ENCODE peak calls at places on chromosomes 2 and 18, in four cellular contexts. One of them, this sample, is unnamed.

GRCh38 chr2:60294901-60295590 is 258.4 kb downstream of the BCL11A start:
- DNase-seq in choroid plexus epithelial cell: no peak
- DNase-seq in IMR-90: no peak
- DNase-seq in fibroblast of villous mesenchyme: no peak
- DNase-seq in this sample: no peak

GRCh38 chr2:40097691-40098376 is 318.8 kb upstream of the THUMPD2 start:
- DNase-seq in choroid plexus epithelial cell: peak
- DNase-seq in IMR-90: peak
- DNase-seq in fibroblast of villous mesenchyme: peak
- DNase-seq in this sample: peak

GRCh38 chr2:150320623-150321022 is 166.8 kb downstream of the RND3 start:
- DNase-seq in IMR-90: no peak
- DNase-seq in choroid plexus epithelial cell: no peak
- DNase-seq in fibroblast of villous mesenchyme: no peak
- DNase-seq in this sample: no peak

GRCh38 chr2:217954971-217955740 is 47.6 kb downstream of the TNS1 start:
- DNase-seq in IMR-90: no peak
- DNase-seq in choroid plexus epithelial cell: no peak
- DNase-seq in fibroblast of villous mesenchyme: no peak
- DNase-seq in this sample: no peak

GRCh38 chr2:8984152-8984551 is 19.3 kb downstream of the MBOAT2 start:
- DNase-seq in choroid plexus epithelial cell: peak
- DNase-seq in IMR-90: no peak
- DNase-seq in fibroblast of villous mesenchyme: peak
- DNase-seq in this sample: peak

GRCh38 chr2:20093263-20094141 is 42.1 kb upstream of the LAPTM4A start:
- DNase-seq in IMR-90: peak
- DNase-seq in fibroblast of villous mesenchyme: peak
- DNase-seq in choroid plexus epithelial cell: peak
- DNase-seq in this sample: peak

GRCh38 chr2:182903566-182903965 is 37.1 kb upstream of the FRZB start:
- DNase-seq in fibroblast of villous mesenchyme: no peak
- DNase-seq in choroid plexus epithelial cell: no peak
- DNase-seq in IMR-90: no peak
- DNase-seq in this sample: no peak

GRCh38 chr2:60555794-60556161 is 2.3 kb upstream of the BCL11A start:
- DNase-seq in IMR-90: no peak
- DNase-seq in fibroblast of villous mesenchyme: no peak
- DNase-seq in choroid plexus epithelial cell: no peak
- DNase-seq in this sample: no peak

GRCh38 chr18:23872701-23873550 is 141.6 kb upstream of the TTC39C start:
- DNase-seq in fibroblast of villous mesenchyme: no peak
- DNase-seq in choroid plexus epithelial cell: no peak
- DNase-seq in IMR-90: no peak
- DNase-seq in this sample: no peak

GRCh38 chr2:28989973-28990372 is 8.9 kb downstream of the TOGARAM2 start:
- DNase-seq in choroid plexus epithelial cell: no peak
- DNase-seq in IMR-90: no peak
- DNase-seq in fibroblast of villous mesenchyme: no peak
- DNase-seq in this sample: no peak

GRCh38 chr2:85704038-85704437 is 9.9 kb downstream of the GNLY start:
- DNase-seq in fibroblast of villous mesenchyme: no peak
- DNase-seq in choroid plexus epithelial cell: no peak
- DNase-seq in IMR-90: no peak
- DNase-seq in this sample: no peak

GRCh38 chr2:31940920-31941319 is 69.9 kb downstream of the MEMO1 start:
- DNase-seq in IMR-90: no peak
- DNase-seq in fibroblast of villous mesenchyme: no peak
- DNase-seq in choroid plexus epithelial cell: no peak
- DNase-seq in this sample: no peak

GRCh38 chr18:23883277-23883790 is 131.2 kb upstream of the TTC39C start:
- DNase-seq in IMR-90: peak
- DNase-seq in choroid plexus epithelial cell: no peak
- DNase-seq in fibroblast of villous mesenchyme: no peak
- DNase-seq in this sample: no peak

GRCh38 chr2:133717497-133717896 is 149.2 kb upstream of the NCKAP5 start:
- DNase-seq in IMR-90: no peak
- DNase-seq in choroid plexus epithelial cell: no peak
- DNase-seq in fibroblast of villous mesenchyme: peak
- DNase-seq in this sample: peak

GRCh38 chr2:199488772-199489400 is 31.1 kb upstream of the SATB2 start:
- DNase-seq in fibroblast of villous mesenchyme: peak
- DNase-seq in IMR-90: peak
- DNase-seq in choroid plexus epithelial cell: peak
- DNase-seq in this sample: peak

GRCh38 chr2:19176977-19177376 is 181.4 kb downstream of the OSR1 start:
- DNase-seq in fibroblast of villous mesenchyme: peak
- DNase-seq in choroid plexus epithelial cell: peak
- DNase-seq in IMR-90: peak
- DNase-seq in this sample: peak

GRCh38 chr2:175414872-175415487 is 233.5 kb upstream of the ATP5MC3 start:
- DNase-seq in fibroblast of villous mesenchyme: peak
- DNase-seq in IMR-90: peak
- DNase-seq in choroid plexus epithelial cell: peak
- DNase-seq in this sample: peak

GRCh38 chr18:48996901-48997463 is 46.2 kb upstream of the SMAD7 start:
- DNase-seq in choroid plexus epithelial cell: peak
- DNase-seq in IMR-90: peak
- DNase-seq in fibroblast of villous mesenchyme: peak
- DNase-seq in this sample: peak

GRCh38 chr18:58231930-58232329 is 187.9 kb downstream of the NEDD4L start:
- DNase-seq in IMR-90: no peak
- DNase-seq in fibroblast of villous mesenchyme: peak
- DNase-seq in choroid plexus epithelial cell: peak
- DNase-seq in this sample: no peak

GRCh38 chr18:48358868-48359267 is 50.3 kb downstream of the ZBTB7C start:
- DNase-seq in choroid plexus epithelial cell: no peak
- DNase-seq in IMR-90: no peak
- DNase-seq in fibroblast of villous mesenchyme: no peak
- DNase-seq in this sample: no peak

DNA sequence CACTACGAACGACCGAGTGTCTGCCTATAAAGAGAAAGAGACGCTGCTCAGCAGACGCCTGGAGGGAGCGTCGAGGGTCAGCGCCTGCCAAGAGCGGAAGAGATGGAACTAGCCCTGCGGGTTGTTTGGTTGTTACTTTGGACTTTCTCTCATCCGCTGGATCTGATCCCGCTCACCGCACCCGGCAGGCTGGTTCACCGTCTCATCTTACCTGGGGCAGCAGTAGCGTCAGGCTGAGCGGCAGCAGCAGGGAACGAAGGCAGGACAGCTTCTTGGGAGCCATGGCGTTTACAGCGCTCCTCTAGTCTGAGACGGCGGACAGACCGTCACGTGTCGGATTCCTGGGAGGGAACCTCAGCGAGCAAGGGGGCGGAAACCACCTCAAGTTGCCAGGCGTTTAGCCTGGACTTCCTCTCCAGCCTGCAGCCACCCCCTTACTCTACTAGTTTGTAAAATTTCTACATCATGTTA is 1.9 kb downstream of the GLB1L start:
- DNase-seq in choroid plexus epithelial cell: peak
- DNase-seq in fibroblast of villous mesenchyme: peak
- DNase-seq in IMR-90: no peak
- DNase-seq in this sample: no peak
- H3K4me3 ChIP-seq in choroid plexus epithelial cell: peak
- H3K4me3 ChIP-seq in fibroblast of villous mesenchyme: peak
- H3K4me3 ChIP-seq in IMR-90: no peak
- H3K4me3 ChIP-seq in this sample: no peak

GRCh38 chr2:224284134-224284946 is 117.6 kb downstream of the FAM124B start:
- DNase-seq in choroid plexus epithelial cell: peak
- DNase-seq in IMR-90: peak
- DNase-seq in fibroblast of villous mesenchyme: peak
- DNase-seq in this sample: peak

GRCh38 chr2:224281374-224281773 is 120.5 kb downstream of the FAM124B start:
- DNase-seq in IMR-90: no peak
- DNase-seq in fibroblast of villous mesenchyme: no peak
- DNase-seq in choroid plexus epithelial cell: no peak
- DNase-seq in this sample: no peak

GRCh38 chr2:224287533-224287932 is 114.4 kb downstream of the FAM124B start:
- DNase-seq in choroid plexus epithelial cell: no peak
- DNase-seq in fibroblast of villous mesenchyme: no peak
- DNase-seq in IMR-90: no peak
- DNase-seq in this sample: no peak

GRCh38 chr2:224286923-224287322 is 115.0 kb downstream of the FAM124B start:
- DNase-seq in choroid plexus epithelial cell: no peak
- DNase-seq in IMR-90: no peak
- DNase-seq in fibroblast of villous mesenchyme: no peak
- DNase-seq in this sample: no peak
- TF ChIP-seq CTCF in choroid plexus epithelial cell: no peak
- TF ChIP-seq CTCF in IMR-90: no peak
- TF ChIP-seq CTCF in fibroblast of villous mesenchyme: no peak
- TF ChIP-seq CTCF in this sample: no peak

DNA sequence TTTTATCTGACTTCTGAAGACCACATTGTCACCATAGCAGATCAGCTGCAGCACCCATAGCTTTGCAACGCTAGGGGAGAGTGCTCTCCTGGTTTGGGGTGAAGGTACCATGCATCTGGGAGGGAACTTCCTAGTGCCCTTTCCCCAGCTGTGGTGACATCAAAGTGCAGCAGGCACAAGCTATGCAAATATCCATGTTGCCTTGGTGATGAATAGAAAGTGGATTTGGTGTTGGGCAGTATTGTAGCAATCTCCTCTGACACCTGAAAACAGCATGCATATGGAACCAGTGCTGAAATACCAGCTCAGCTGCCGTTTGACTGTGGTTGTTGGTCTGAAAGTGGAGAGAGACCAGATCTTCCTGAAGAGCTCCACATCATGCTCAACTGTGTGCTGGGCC is 37.1 kb downstream of the BCL2L11 start:
- DNase-seq in IMR-90: no peak
- DNase-seq in fibroblast of villous mesenchyme: no peak
- DNase-seq in choroid plexus epithelial cell: no peak
- DNase-seq in this sample: no peak
- H3K4me3 ChIP-seq in IMR-90: no peak
- H3K4me3 ChIP-seq in fibroblast of villous mesenchyme: no peak
- H3K4me3 ChIP-seq in choroid plexus epithelial cell: no peak
- H3K4me3 ChIP-seq in this sample: no peak

DNA sequence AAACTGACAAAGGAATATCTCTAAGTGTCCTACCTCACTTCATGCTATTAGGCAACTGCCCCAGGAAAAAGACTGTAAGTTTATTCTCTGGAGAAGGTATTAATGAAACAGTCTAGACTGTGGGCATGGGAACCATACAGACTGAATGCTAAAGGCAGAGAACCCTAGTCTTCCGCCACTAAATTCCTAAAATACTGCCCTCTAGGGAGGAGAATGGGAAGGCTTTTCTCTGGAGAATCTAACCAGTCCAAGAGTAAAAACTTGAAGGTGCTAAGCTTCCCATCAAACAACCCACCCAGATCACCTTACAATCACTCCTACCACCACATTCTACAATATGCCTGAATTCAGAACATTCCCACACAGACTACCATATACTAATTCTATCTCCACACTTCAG is 3.4 kb downstream of the SRBD1 start:
- DNase-seq in choroid plexus epithelial cell: peak
- DNase-seq in IMR-90: no peak
- DNase-seq in fibroblast of villous mesenchyme: peak
- DNase-seq in this sample: peak
- TF ChIP-seq CTCF in choroid plexus epithelial cell: peak
- TF ChIP-seq CTCF in IMR-90: peak
- TF ChIP-seq CTCF in fibroblast of villous mesenchyme: peak
- TF ChIP-seq CTCF in this sample: peak

GRCh38 chr18:59818769-59819168 is 81.0 kb upstream of the PMAIP1 start:
- DNase-seq in fibroblast of villous mesenchyme: no peak
- DNase-seq in choroid plexus epithelial cell: no peak
- DNase-seq in IMR-90: no peak
- DNase-seq in this sample: no peak

GRCh38 chr18:59810740-59811520 is 88.9 kb upstream of the PMAIP1 start:
- DNase-seq in IMR-90: no peak
- DNase-seq in choroid plexus epithelial cell: no peak
- DNase-seq in fibroblast of villous mesenchyme: no peak
- DNase-seq in this sample: no peak

GRCh38 chr18:59810183-59810582 is 89.6 kb upstream of the PMAIP1 start:
- DNase-seq in IMR-90: peak
- DNase-seq in choroid plexus epithelial cell: no peak
- DNase-seq in fibroblast of villous mesenchyme: no peak
- DNase-seq in this sample: no peak

GRCh38 chr18:59814872-59815271 is 84.9 kb upstream of the PMAIP1 start:
- DNase-seq in choroid plexus epithelial cell: peak
- DNase-seq in fibroblast of villous mesenchyme: peak
- DNase-seq in IMR-90: peak
- DNase-seq in this sample: peak

GRCh38 chr18:59813942-59814341 is 85.9 kb upstream of the PMAIP1 start:
- DNase-seq in fibroblast of villous mesenchyme: no peak
- DNase-seq in IMR-90: peak
- DNase-seq in choroid plexus epithelial cell: peak
- DNase-seq in this sample: peak
- H3K4me3 ChIP-seq in fibroblast of villous mesenchyme: no peak
- H3K4me3 ChIP-seq in IMR-90: no peak
- H3K4me3 ChIP-seq in choroid plexus epithelial cell: no peak
- H3K4me3 ChIP-seq in this sample: no peak

GRCh38 chr2:127143851-127144782 is 37.2 kb upstream of the BIN1 start:
- DNase-seq in choroid plexus epithelial cell: peak
- DNase-seq in IMR-90: peak
- DNase-seq in fibroblast of villous mesenchyme: peak
- DNase-seq in this sample: peak
- TF ChIP-seq CTCF in choroid plexus epithelial cell: no peak
- TF ChIP-seq CTCF in IMR-90: no peak
- TF ChIP-seq CTCF in fibroblast of villous mesenchyme: no peak
- TF ChIP-seq CTCF in this sample: no peak